ENCODE peak calls at places on chromosomes 13 and 19, in five cellular contexts. C is Ammon's horn, S is NCI-H460, W is mammary epithelial cell, E is ovary. N is an unnamed sample.

GRCh38 chr19:5624154-5624663 is 1.3 kb downstream of the SAFB start:
- DNase-seq in W (no peak), E (peak), C (peak), S (no peak), N (no peak)

GRCh38 chr13:99382428-99383133 is 75.4 kb upstream of the GPR183 start:
- DNase-seq in C (no peak), W (peak), E (no peak), S (no peak), N (no peak)

GRCh38 chr13:85725433-85725832 is 73.8 kb downstream of the SLITRK6 start:
- DNase-seq in C (no peak), E (no peak), S (no peak), W (no peak), N (no peak)

GRCh38 chr19:4096049-4096892 is 27.7 kb downstream of the MAP2K2 start:
- DNase-seq in S (no peak), C (no peak), E (no peak), W (no peak), N (no peak)

GRCh38 chr13:50846861-50847475 is 3.5 kb upstream of the DLEU7 start:
- DNase-seq in C (no peak), W (no peak), E (no peak), S (no peak), N (no peak)

GRCh38 chr19:45865269-45865948 is 1.3 kb downstream of the FOXA3 start:
- DNase-seq in W (no peak), E (no peak), S (no peak), C (no peak), N (no peak)

GRCh38 chr19:17394891-17395415 is 957 bp upstream of the CCDC194 start:
- DNase-seq in W (peak), E (peak), S (no peak), C (peak), N (no peak)

GRCh38 chr13:51330741-51331140 is 8.8 kb upstream of the SERPINE3 start:
- DNase-seq in S (no peak), E (no peak), W (peak), C (no peak), N (no peak)

GRCh38 chr13:114078501-114079451 is 53.6 kb downstream of the RASA3 start:
- DNase-seq in W (peak), E (peak), C (peak), S (no peak), N (peak)

GRCh38 chr19:1098177-1099051 is 3.2 kb upstream of the POLR2E start:
- DNase-seq in S (no peak), C (no peak), E (no peak), W (no peak), N (no peak)

GRCh38 chr19:13884726-13885591 is 8.0 kb downstream of the NANOS3 start:
- DNase-seq in W (no peak), C (no peak), E (no peak), S (no peak), N (no peak)

GRCh38 chr19:7619671-7620441 is 9.5 kb downstream of the XAB2 start:
- DNase-seq in S (no peak), W (no peak), E (no peak), C (no peak), N (no peak)

GRCh38 chr13:80171096-80171495 is 169.8 kb downstream of the SPRY2 start:
- DNase-seq in W (peak), E (no peak), S (no peak), C (no peak), N (no peak)

GRCh38 chr13:108495686-108496363 is 133.6 kb upstream of the MYO16 start:
- DNase-seq in C (no peak), W (no peak), E (no peak), S (no peak), N (no peak)

GRCh38 chr19:14089412-14089661 is 1.2 kb downstream of the SAMD1 start:
- DNase-seq in S (no peak), E (no peak), W (no peak), C (no peak), N (no peak)